ENCODE peak calls at places on chromosomes 2 and 18, in ten cellular contexts. One of them, this sample, is unnamed.

GRCh38 chr2:23480991-23481797 is 96.2 kb downstream of the KLHL29 start:
- DNase-seq in NCI-H1105 treated with DMSO at 0.1 percent for 48 hours: no peak
- DNase-seq in sciatic nerve: peak
- DNase-seq in H54: peak
- DNase-seq in pancreas: peak
- DNase-seq in upper lobe of right lung: peak
- DNase-seq in M059J: peak
- DNase-seq in stimulated activated CD4-positive, alpha-beta T cell treated with anti-CD3 and anti-CD28 coated beads, Interleukin-2, amount 100 ng/mL, for 48 hours: no peak
- DNase-seq in hepatocyte: peak
- DNase-seq in mammary epithelial cell: peak
- DNase-seq in this sample: peak

GRCh38 chr2:35428548-35428947 is 927.0 kb upstream of the CRIM1 start:
- DNase-seq in NCI-H1105 treated with DMSO at 0.1 percent for 48 hours: peak
- DNase-seq in sciatic nerve: no peak
- DNase-seq in H54: peak
- DNase-seq in pancreas: peak
- DNase-seq in upper lobe of right lung: no peak
- DNase-seq in M059J: peak
- DNase-seq in stimulated activated CD4-positive, alpha-beta T cell treated with anti-CD3 and anti-CD28 coated beads, Interleukin-2, amount 100 ng/mL, for 48 hours: peak
- DNase-seq in hepatocyte: peak
- DNase-seq in mammary epithelial cell: peak
- DNase-seq in this sample: peak

GRCh38 chr2:99032786-99033185 is 96.8 kb upstream of the CRACDL start:
- DNase-seq in NCI-H1105 treated with DMSO at 0.1 percent for 48 hours: no peak
- DNase-seq in sciatic nerve: no peak
- DNase-seq in H54: no peak
- DNase-seq in pancreas: no peak
- DNase-seq in upper lobe of right lung: no peak
- DNase-seq in M059J: peak
- DNase-seq in stimulated activated CD4-positive, alpha-beta T cell treated with anti-CD3 and anti-CD28 coated beads, Interleukin-2, amount 100 ng/mL, for 48 hours: no peak
- DNase-seq in hepatocyte: no peak
- DNase-seq in mammary epithelial cell: peak
- DNase-seq in this sample: no peak

GRCh38 chr2:60352491-60353405 is 200.7 kb downstream of the BCL11A start:
- DNase-seq in NCI-H1105 treated with DMSO at 0.1 percent for 48 hours: peak
- DNase-seq in sciatic nerve: no peak
- DNase-seq in H54: no peak
- DNase-seq in pancreas: no peak
- DNase-seq in upper lobe of right lung: no peak
- DNase-seq in M059J: no peak
- DNase-seq in stimulated activated CD4-positive, alpha-beta T cell treated with anti-CD3 and anti-CD28 coated beads, Interleukin-2, amount 100 ng/mL, for 48 hours: no peak
- DNase-seq in hepatocyte: no peak
- DNase-seq in mammary epithelial cell: no peak
- DNase-seq in this sample: no peak

GRCh38 chr2:61272421-61273070 is 110.6 kb downstream of the C2orf74 start:
- DNase-seq in NCI-H1105 treated with DMSO at 0.1 percent for 48 hours: no peak
- DNase-seq in sciatic nerve: no peak
- DNase-seq in H54: no peak
- DNase-seq in pancreas: no peak
- DNase-seq in upper lobe of right lung: no peak
- DNase-seq in M059J: peak
- DNase-seq in stimulated activated CD4-positive, alpha-beta T cell treated with anti-CD3 and anti-CD28 coated beads, Interleukin-2, amount 100 ng/mL, for 48 hours: no peak
- DNase-seq in hepatocyte: no peak
- DNase-seq in mammary epithelial cell: no peak
- DNase-seq in this sample: no peak

GRCh38 chr2:79393806-79394484 is 118.9 kb upstream of the CTNNA2 start:
- DNase-seq in NCI-H1105 treated with DMSO at 0.1 percent for 48 hours: peak
- DNase-seq in sciatic nerve: no peak
- DNase-seq in H54: no peak
- DNase-seq in pancreas: no peak
- DNase-seq in upper lobe of right lung: no peak
- DNase-seq in M059J: peak
- DNase-seq in stimulated activated CD4-positive, alpha-beta T cell treated with anti-CD3 and anti-CD28 coated beads, Interleukin-2, amount 100 ng/mL, for 48 hours: no peak
- DNase-seq in hepatocyte: peak
- DNase-seq in mammary epithelial cell: no peak
- DNase-seq in this sample: peak

GRCh38 chr2:232343816-232344215 is 34.7 kb upstream of the ALPP start:
- DNase-seq in NCI-H1105 treated with DMSO at 0.1 percent for 48 hours: no peak
- DNase-seq in sciatic nerve: no peak
- DNase-seq in H54: no peak
- DNase-seq in pancreas: no peak
- DNase-seq in upper lobe of right lung: no peak
- DNase-seq in M059J: no peak
- DNase-seq in stimulated activated CD4-positive, alpha-beta T cell treated with anti-CD3 and anti-CD28 coated beads, Interleukin-2, amount 100 ng/mL, for 48 hours: no peak
- DNase-seq in hepatocyte: no peak
- DNase-seq in mammary epithelial cell: no peak
- DNase-seq in this sample: no peak

GRCh38 chr2:128427356-128427755 is 108.7 kb upstream of the HS6ST1 start:
- DNase-seq in NCI-H1105 treated with DMSO at 0.1 percent for 48 hours: no peak
- DNase-seq in sciatic nerve: peak
- DNase-seq in H54: no peak
- DNase-seq in pancreas: no peak
- DNase-seq in upper lobe of right lung: peak
- DNase-seq in M059J: no peak
- DNase-seq in stimulated activated CD4-positive, alpha-beta T cell treated with anti-CD3 and anti-CD28 coated beads, Interleukin-2, amount 100 ng/mL, for 48 hours: no peak
- DNase-seq in hepatocyte: no peak
- DNase-seq in mammary epithelial cell: no peak
- DNase-seq in this sample: no peak

GRCh38 chr2:159083601-159084000 is 115.2 kb downstream of the TANC1 start:
- DNase-seq in NCI-H1105 treated with DMSO at 0.1 percent for 48 hours: no peak
- DNase-seq in sciatic nerve: no peak
- DNase-seq in H54: no peak
- DNase-seq in pancreas: no peak
- DNase-seq in upper lobe of right lung: no peak
- DNase-seq in M059J: peak
- DNase-seq in stimulated activated CD4-positive, alpha-beta T cell treated with anti-CD3 and anti-CD28 coated beads, Interleukin-2, amount 100 ng/mL, for 48 hours: no peak
- DNase-seq in hepatocyte: no peak
- DNase-seq in mammary epithelial cell: no peak
- DNase-seq in this sample: no peak

GRCh38 chr2:187547353-187547979 is 6.8 kb downstream of the TFPI start:
- DNase-seq in NCI-H1105 treated with DMSO at 0.1 percent for 48 hours: no peak
- DNase-seq in sciatic nerve: peak
- DNase-seq in H54: peak
- DNase-seq in pancreas: no peak
- DNase-seq in upper lobe of right lung: no peak
- DNase-seq in M059J: peak
- DNase-seq in stimulated activated CD4-positive, alpha-beta T cell treated with anti-CD3 and anti-CD28 coated beads, Interleukin-2, amount 100 ng/mL, for 48 hours: no peak
- DNase-seq in hepatocyte: peak
- DNase-seq in mammary epithelial cell: peak
- DNase-seq in this sample: no peak

GRCh38 chr2:233486778-233487552 is 79.6 kb downstream of the USP40 start:
- DNase-seq in NCI-H1105 treated with DMSO at 0.1 percent for 48 hours: no peak
- DNase-seq in sciatic nerve: no peak
- DNase-seq in H54: peak
- DNase-seq in pancreas: no peak
- DNase-seq in upper lobe of right lung: peak
- DNase-seq in M059J: peak
- DNase-seq in stimulated activated CD4-positive, alpha-beta T cell treated with anti-CD3 and anti-CD28 coated beads, Interleukin-2, amount 100 ng/mL, for 48 hours: no peak
- DNase-seq in hepatocyte: no peak
- DNase-seq in mammary epithelial cell: peak
- DNase-seq in this sample: no peak

GRCh38 chr2:9703085-9703641 is 72.4 kb upstream of the YWHAQ start:
- DNase-seq in NCI-H1105 treated with DMSO at 0.1 percent for 48 hours: no peak
- DNase-seq in sciatic nerve: no peak
- DNase-seq in H54: peak
- DNase-seq in pancreas: no peak
- DNase-seq in upper lobe of right lung: peak
- DNase-seq in M059J: peak
- DNase-seq in stimulated activated CD4-positive, alpha-beta T cell treated with anti-CD3 and anti-CD28 coated beads, Interleukin-2, amount 100 ng/mL, for 48 hours: peak
- DNase-seq in hepatocyte: peak
- DNase-seq in mammary epithelial cell: peak
- DNase-seq in this sample: no peak

GRCh38 chr18:75202976-75203375 is 6.0 kb downstream of the PTGR3 start:
- DNase-seq in NCI-H1105 treated with DMSO at 0.1 percent for 48 hours: no peak
- DNase-seq in sciatic nerve: no peak
- DNase-seq in H54: no peak
- DNase-seq in pancreas: no peak
- DNase-seq in upper lobe of right lung: no peak
- DNase-seq in M059J: no peak
- DNase-seq in stimulated activated CD4-positive, alpha-beta T cell treated with anti-CD3 and anti-CD28 coated beads, Interleukin-2, amount 100 ng/mL, for 48 hours: no peak
- DNase-seq in hepatocyte: no peak
- DNase-seq in mammary epithelial cell: no peak
- DNase-seq in this sample: no peak

GRCh38 chr2:240227538-240228428 is 87.3 kb upstream of the OTOS start:
- DNase-seq in NCI-H1105 treated with DMSO at 0.1 percent for 48 hours: no peak
- DNase-seq in sciatic nerve: no peak
- DNase-seq in H54: no peak
- DNase-seq in pancreas: peak
- DNase-seq in upper lobe of right lung: no peak
- DNase-seq in M059J: no peak
- DNase-seq in stimulated activated CD4-positive, alpha-beta T cell treated with anti-CD3 and anti-CD28 coated beads, Interleukin-2, amount 100 ng/mL, for 48 hours: no peak
- DNase-seq in hepatocyte: no peak
- DNase-seq in mammary epithelial cell: no peak
- DNase-seq in this sample: no peak

GRCh38 chr2:23803965-23804542 is 122.9 kb downstream of the ATAD2B start:
- DNase-seq in NCI-H1105 treated with DMSO at 0.1 percent for 48 hours: peak
- DNase-seq in sciatic nerve: no peak
- DNase-seq in H54: no peak
- DNase-seq in pancreas: peak
- DNase-seq in upper lobe of right lung: peak
- DNase-seq in M059J: peak
- DNase-seq in stimulated activated CD4-positive, alpha-beta T cell treated with anti-CD3 and anti-CD28 coated beads, Interleukin-2, amount 100 ng/mL, for 48 hours: no peak
- DNase-seq in hepatocyte: peak
- DNase-seq in mammary epithelial cell: peak
- DNase-seq in this sample: peak

GRCh38 chr18:71450258-71450657 is 1093.9 kb downstream of the CBLN2 start:
- DNase-seq in NCI-H1105 treated with DMSO at 0.1 percent for 48 hours: peak
- DNase-seq in sciatic nerve: no peak
- DNase-seq in H54: no peak
- DNase-seq in pancreas: no peak
- DNase-seq in upper lobe of right lung: no peak
- DNase-seq in M059J: no peak
- DNase-seq in stimulated activated CD4-positive, alpha-beta T cell treated with anti-CD3 and anti-CD28 coated beads, Interleukin-2, amount 100 ng/mL, for 48 hours: no peak
- DNase-seq in hepatocyte: no peak
- DNase-seq in mammary epithelial cell: no peak
- DNase-seq in this sample: no peak

GRCh38 chr2:131658769-131659131 is 131.1 kb downstream of the CCDC74A start:
- DNase-seq in NCI-H1105 treated with DMSO at 0.1 percent for 48 hours: no peak
- DNase-seq in sciatic nerve: no peak
- DNase-seq in H54: no peak
- DNase-seq in pancreas: no peak
- DNase-seq in upper lobe of right lung: no peak
- DNase-seq in M059J: no peak
- DNase-seq in stimulated activated CD4-positive, alpha-beta T cell treated with anti-CD3 and anti-CD28 coated beads, Interleukin-2, amount 100 ng/mL, for 48 hours: no peak
- DNase-seq in hepatocyte: no peak
- DNase-seq in mammary epithelial cell: no peak
- DNase-seq in this sample: no peak

GRCh38 chr2:230930928-230931555 is 6.0 kb upstream of the GPR55 start:
- DNase-seq in NCI-H1105 treated with DMSO at 0.1 percent for 48 hours: no peak
- DNase-seq in sciatic nerve: peak
- DNase-seq in H54: no peak
- DNase-seq in pancreas: no peak
- DNase-seq in upper lobe of right lung: no peak
- DNase-seq in M059J: no peak
- DNase-seq in stimulated activated CD4-positive, alpha-beta T cell treated with anti-CD3 and anti-CD28 coated beads, Interleukin-2, amount 100 ng/mL, for 48 hours: no peak
- DNase-seq in hepatocyte: no peak
- DNase-seq in mammary epithelial cell: no peak
- DNase-seq in this sample: no peak

GRCh38 chr2:95531254-95531771 is 46.8 kb upstream of the TRIM43B start:
- DNase-seq in NCI-H1105 treated with DMSO at 0.1 percent for 48 hours: no peak
- DNase-seq in sciatic nerve: no peak
- DNase-seq in H54: no peak
- DNase-seq in pancreas: no peak
- DNase-seq in upper lobe of right lung: no peak
- DNase-seq in M059J: peak
- DNase-seq in stimulated activated CD4-positive, alpha-beta T cell treated with anti-CD3 and anti-CD28 coated beads, Interleukin-2, amount 100 ng/mL, for 48 hours: no peak
- DNase-seq in hepatocyte: no peak
- DNase-seq in mammary epithelial cell: no peak
- DNase-seq in this sample: no peak

GRCh38 chr2:14941151-14941631 is 308.7 kb downstream of the LRATD1 start:
- DNase-seq in NCI-H1105 treated with DMSO at 0.1 percent for 48 hours: peak
- DNase-seq in sciatic nerve: peak
- DNase-seq in H54: no peak
- DNase-seq in pancreas: no peak
- DNase-seq in upper lobe of right lung: no peak
- DNase-seq in M059J: no peak
- DNase-seq in stimulated activated CD4-positive, alpha-beta T cell treated with anti-CD3 and anti-CD28 coated beads, Interleukin-2, amount 100 ng/mL, for 48 hours: no peak
- DNase-seq in hepatocyte: peak
- DNase-seq in mammary epithelial cell: no peak
- DNase-seq in this sample: no peak

GRCh38 chr18:2910261-2910660 is 63.5 kb downstream of the EMILIN2 start:
- DNase-seq in NCI-H1105 treated with DMSO at 0.1 percent for 48 hours: no peak
- DNase-seq in sciatic nerve: no peak
- DNase-seq in H54: no peak
- DNase-seq in pancreas: no peak
- DNase-seq in upper lobe of right lung: no peak
- DNase-seq in M059J: no peak
- DNase-seq in stimulated activated CD4-positive, alpha-beta T cell treated with anti-CD3 and anti-CD28 coated beads, Interleukin-2, amount 100 ng/mL, for 48 hours: no peak
- DNase-seq in hepatocyte: no peak
- DNase-seq in mammary epithelial cell: no peak
- DNase-seq in this sample: no peak

GRCh38 chr2:85811173-85811849 is 57.5 kb downstream of the ATOH8 start:
- DNase-seq in NCI-H1105 treated with DMSO at 0.1 percent for 48 hours: no peak
- DNase-seq in sciatic nerve: peak
- DNase-seq in H54: no peak
- DNase-seq in pancreas: no peak
- DNase-seq in upper lobe of right lung: peak
- DNase-seq in M059J: peak
- DNase-seq in stimulated activated CD4-positive, alpha-beta T cell treated with anti-CD3 and anti-CD28 coated beads, Interleukin-2, amount 100 ng/mL, for 48 hours: no peak
- DNase-seq in hepatocyte: peak
- DNase-seq in mammary epithelial cell: no peak
- DNase-seq in this sample: peak

GRCh38 chr2:239826786-239827510 is 198.2 kb downstream of the NDUFA10 start:
- DNase-seq in NCI-H1105 treated with DMSO at 0.1 percent for 48 hours: no peak
- DNase-seq in sciatic nerve: peak
- DNase-seq in H54: no peak
- DNase-seq in pancreas: peak
- DNase-seq in upper lobe of right lung: peak
- DNase-seq in M059J: no peak
- DNase-seq in stimulated activated CD4-positive, alpha-beta T cell treated with anti-CD3 and anti-CD28 coated beads, Interleukin-2, amount 100 ng/mL, for 48 hours: no peak
- DNase-seq in hepatocyte: no peak
- DNase-seq in mammary epithelial cell: no peak
- DNase-seq in this sample: no peak

GRCh38 chr2:11701831-11702301 is 31.9 kb upstream of the NTSR2 start:
- DNase-seq in NCI-H1105 treated with DMSO at 0.1 percent for 48 hours: no peak
- DNase-seq in sciatic nerve: no peak
- DNase-seq in H54: no peak
- DNase-seq in pancreas: no peak
- DNase-seq in upper lobe of right lung: no peak
- DNase-seq in M059J: no peak
- DNase-seq in stimulated activated CD4-positive, alpha-beta T cell treated with anti-CD3 and anti-CD28 coated beads, Interleukin-2, amount 100 ng/mL, for 48 hours: no peak
- DNase-seq in hepatocyte: peak
- DNase-seq in mammary epithelial cell: no peak
- DNase-seq in this sample: no peak

GRCh38 chr2:171793691-171794678 is 100.1 kb downstream of the SLC25A12 start:
- DNase-seq in NCI-H1105 treated with DMSO at 0.1 percent for 48 hours: no peak
- DNase-seq in sciatic nerve: no peak
- DNase-seq in H54: no peak
- DNase-seq in pancreas: no peak
- DNase-seq in upper lobe of right lung: no peak
- DNase-seq in M059J: no peak
- DNase-seq in stimulated activated CD4-positive, alpha-beta T cell treated with anti-CD3 and anti-CD28 coated beads, Interleukin-2, amount 100 ng/mL, for 48 hours: no peak
- DNase-seq in hepatocyte: no peak
- DNase-seq in mammary epithelial cell: no peak
- DNase-seq in this sample: peak

GRCh38 chr2:31654241-31654640 is 73.5 kb upstream of the SRD5A2 start:
- DNase-seq in NCI-H1105 treated with DMSO at 0.1 percent for 48 hours: no peak
- DNase-seq in sciatic nerve: no peak
- DNase-seq in H54: no peak
- DNase-seq in pancreas: no peak
- DNase-seq in upper lobe of right lung: no peak
- DNase-seq in M059J: no peak
- DNase-seq in stimulated activated CD4-positive, alpha-beta T cell treated with anti-CD3 and anti-CD28 coated beads, Interleukin-2, amount 100 ng/mL, for 48 hours: no peak
- DNase-seq in hepatocyte: peak
- DNase-seq in mammary epithelial cell: no peak
- DNase-seq in this sample: no peak

GRCh38 chr2:238379096-238379810 is 47.5 kb upstream of the ASB1 start:
- DNase-seq in NCI-H1105 treated with DMSO at 0.1 percent for 48 hours: no peak
- DNase-seq in sciatic nerve: no peak
- DNase-seq in H54: peak
- DNase-seq in pancreas: peak
- DNase-seq in upper lobe of right lung: no peak
- DNase-seq in M059J: peak
- DNase-seq in stimulated activated CD4-positive, alpha-beta T cell treated with anti-CD3 and anti-CD28 coated beads, Interleukin-2, amount 100 ng/mL, for 48 hours: no peak
- DNase-seq in hepatocyte: no peak
- DNase-seq in mammary epithelial cell: peak
- DNase-seq in this sample: no peak

GRCh38 chr18:76364282-76365259 is 130.5 kb downstream of the ZNF516 start:
- DNase-seq in NCI-H1105 treated with DMSO at 0.1 percent for 48 hours: no peak
- DNase-seq in sciatic nerve: no peak
- DNase-seq in H54: no peak
- DNase-seq in pancreas: no peak
- DNase-seq in upper lobe of right lung: no peak
- DNase-seq in M059J: peak
- DNase-seq in stimulated activated CD4-positive, alpha-beta T cell treated with anti-CD3 and anti-CD28 coated beads, Interleukin-2, amount 100 ng/mL, for 48 hours: no peak
- DNase-seq in hepatocyte: no peak
- DNase-seq in mammary epithelial cell: no peak
- DNase-seq in this sample: no peak

This sample was measured in GM23338.